ENCODE peak calls at places on chromosomes 6 and 20, in four cellular contexts. O is spleen, G is transverse colon, J is HCT116. A is an unnamed sample.

GRCh38 chr6:162708971-162709370 is 18.6 kb downstream of the PRKN start:
- DNase-seq in O (no peak), G (no peak), J (no peak), A (no peak)

GRCh38 chr6:81693212-81693611 is 59.3 kb downstream of the TENT5A start:
- DNase-seq in O (no peak), G (no peak), J (no peak), A (no peak)

GRCh38 chr6:135183532-135184440 is 2.7 kb downstream of the MYB start:
- DNase-seq in O (peak), G (peak), J (peak), A (no peak)

GRCh38 chr6:38266921-38267354 is 372.8 kb downstream of the BTBD9 start:
- DNase-seq in O (no peak), G (no peak), J (no peak), A (no peak)

GRCh38 chr6:167907837-167908681 is 81.3 kb downstream of the AFDN start:
- DNase-seq in O (no peak), G (peak), J (peak), A (no peak)

GRCh38 chr20:48586728-48587127 is 241.1 kb downstream of the PREX1 start:
- DNase-seq in O (no peak), G (peak), J (no peak), A (no peak)

GRCh38 chr6:150006961-150007464 is 18.3 kb downstream of the RAET1L start:
- DNase-seq in O (peak), G (no peak), J (no peak), A (no peak)

GRCh38 chr6:159267165-159267564 is 98.0 kb downstream of the FNDC1 start:
- DNase-seq in O (no peak), G (no peak), J (no peak), A (no peak)

GRCh38 chr20:35462351-35462750 is 7.0 kb downstream of the CEP250 start:
- DNase-seq in O (no peak), G (no peak), J (no peak), A (no peak)

GRCh38 chr20:48006036-48006833 is 221.0 kb upstream of the SULF2 start:
- DNase-seq in O (peak), G (no peak), J (no peak), A (no peak)

GRCh38 chr20:46801003-46801702 is 91.7 kb downstream of the SLC2A10 start:
- DNase-seq in O (no peak), G (no peak), J (no peak), A (no peak)

GRCh38 chr6:113306552-113307145 is 550.5 kb upstream of the MARCKS start:
- DNase-seq in O (peak), G (peak), J (peak), A (no peak)

GRCh38 chr6:40409143-40409542 is 178.0 kb downstream of the LRFN2 start:
- DNase-seq in O (no peak), G (no peak), J (no peak), A (no peak)

GRCh38 chr20:53736757-53737403 is 143.2 kb upstream of the ZNF217 start:
- DNase-seq in O (no peak), G (no peak), J (no peak), A (peak)

GRCh38 chr20:36102809-36103596 is 51.5 kb upstream of the EPB41L1 start:
- DNase-seq in O (no peak), G (peak), J (no peak), A (no peak)

GRCh38 chr6:168050861-168051586 is 28.0 kb downstream of the FRMD1 start:
- DNase-seq in O (no peak), G (no peak), J (no peak), A (no peak)

GRCh38 chr6:105901583-105901982 is 184.6 kb upstream of the PRDM1 start:
- DNase-seq in O (no peak), G (no peak), J (no peak), A (no peak)

GRCh38 chr6:83160167-83160566 is 32.9 kb downstream of the PGM3 start:
- DNase-seq in O (no peak), G (no peak), J (no peak), A (no peak)

GRCh38 chr6:48111575-48111974 is 578 bp upstream of the PTCHD4 start:
- DNase-seq in O (no peak), G (no peak), J (no peak), A (no peak)

GRCh38 chr20:32159766-32160221 is 47.7 kb downstream of the PLAGL2 start:
- DNase-seq in O (peak), G (no peak), J (no peak), A (no peak)

GRCh38 chr6:157755752-157756411 is 67.2 kb upstream of the SNX9 start:
- DNase-seq in O (no peak), G (no peak), J (no peak), A (no peak)

GRCh38 chr20:59120919-59121318 is 42.7 kb upstream of the ZNF831 start:
- DNase-seq in O (no peak), G (no peak), J (no peak), A (no peak)

GRCh38 chr6:152566040-152566875 is 70.9 kb downstream of the SYNE1 start:
- DNase-seq in O (no peak), G (no peak), J (no peak), A (no peak)

GRCh38 chr6:31659649-31660223 is 842 bp downstream of the C6orf47 start:
- DNase-seq in O (no peak), G (peak), J (no peak), A (no peak)

GRCh38 chr6:87700729-87701675 is 1.0 kb downstream of the AKIRIN2 start:
- DNase-seq in O (peak), G (peak), J (no peak), A (no peak)

GRCh38 chr20:61949714-61950630 is 115.7 kb downstream of the TAF4 start:
- DNase-seq in O (peak), G (no peak), J (no peak), A (no peak)

GRCh38 chr6:41200296-41200900 is 551 bp downstream of the TREML2 start:
- DNase-seq in O (peak), G (peak), J (no peak), A (no peak)

GRCh38 chr6:20126102-20126752 is 86.0 kb downstream of the MBOAT1 start:
- DNase-seq in O (no peak), G (no peak), J (no peak), A (no peak)

GRCh38 chr20:53857723-53858236 is 212.6 kb downstream of the BCAS1 start:
- DNase-seq in O (no peak), G (peak), J (no peak), A (no peak)

GRCh38 chr6:143804835-143805239 is 38.3 kb upstream of the LTV1 start:
- DNase-seq in O (no peak), G (no peak), J (no peak), A (no peak)

GRCh38 chr20:157154-157553 is at the start of gene DEFB127:
- DNase-seq in O (no peak), G (no peak), J (no peak), A (no peak)

GRCh38 chr20:57896017-57896416 is 186.2 kb upstream of the PMEPA1 start:
- DNase-seq in O (peak), G (no peak), J (no peak), A (no peak)

GRCh38 chr6:89843070-89843469 is 13.4 kb downstream of the CASP8AP2 start:
- DNase-seq in O (no peak), G (no peak), J (no peak), A (no peak)

GRCh38 chr20:17841751-17842191 is 126.8 kb downstream of the SNX5 start:
- DNase-seq in O (no peak), G (no peak), J (no peak), A (no peak)

GRCh38 chr6:2695464-2696095 is 55.1 kb downstream of the MYLK4 start:
- DNase-seq in O (no peak), G (no peak), J (peak), A (no peak)

GRCh38 chr6:40999498-41000070 is 39.4 kb downstream of the UNC5CL start:
- DNase-seq in O (no peak), G (peak), J (peak), A (peak)

GRCh38 chr6:144017167-144018094 is 9.4 kb upstream of the PLAGL1 start:
- DNase-seq in O (no peak), G (no peak), J (no peak), A (no peak)

GRCh38 chr6:21270501-21271290 is 322.9 kb upstream of the SOX4 start:
- DNase-seq in O (no peak), G (no peak), J (no peak), A (no peak)
- TF ChIP-seq POLR2AphosphoS5 in O (no peak), G (no peak), J (no peak), A (no peak)

DNA sequence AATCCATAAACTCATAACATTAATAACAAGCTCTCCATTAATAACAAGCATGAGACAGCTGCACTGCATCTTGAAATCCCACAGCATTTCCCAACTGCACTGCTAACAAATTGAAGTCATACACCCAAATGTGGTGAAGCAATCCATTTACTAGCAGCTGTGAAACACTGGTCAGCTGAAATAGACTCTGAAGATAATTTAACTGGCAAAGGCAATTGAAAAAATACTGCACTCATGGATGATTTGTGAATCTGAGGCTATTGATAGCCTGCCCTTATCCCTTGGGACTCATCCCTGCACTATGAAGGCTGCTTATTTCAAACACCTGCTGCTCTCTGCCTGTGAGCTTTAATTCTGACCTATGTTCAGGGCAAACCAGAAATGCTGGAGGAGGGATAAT is 49.1 kb upstream of the PLCB1 start:
- DNase-seq in O (no peak), G (no peak), J (no peak), A (no peak)
- TF ChIP-seq POLR2AphosphoS5 in O (no peak), G (peak), J (no peak), A (no peak)

DNA sequence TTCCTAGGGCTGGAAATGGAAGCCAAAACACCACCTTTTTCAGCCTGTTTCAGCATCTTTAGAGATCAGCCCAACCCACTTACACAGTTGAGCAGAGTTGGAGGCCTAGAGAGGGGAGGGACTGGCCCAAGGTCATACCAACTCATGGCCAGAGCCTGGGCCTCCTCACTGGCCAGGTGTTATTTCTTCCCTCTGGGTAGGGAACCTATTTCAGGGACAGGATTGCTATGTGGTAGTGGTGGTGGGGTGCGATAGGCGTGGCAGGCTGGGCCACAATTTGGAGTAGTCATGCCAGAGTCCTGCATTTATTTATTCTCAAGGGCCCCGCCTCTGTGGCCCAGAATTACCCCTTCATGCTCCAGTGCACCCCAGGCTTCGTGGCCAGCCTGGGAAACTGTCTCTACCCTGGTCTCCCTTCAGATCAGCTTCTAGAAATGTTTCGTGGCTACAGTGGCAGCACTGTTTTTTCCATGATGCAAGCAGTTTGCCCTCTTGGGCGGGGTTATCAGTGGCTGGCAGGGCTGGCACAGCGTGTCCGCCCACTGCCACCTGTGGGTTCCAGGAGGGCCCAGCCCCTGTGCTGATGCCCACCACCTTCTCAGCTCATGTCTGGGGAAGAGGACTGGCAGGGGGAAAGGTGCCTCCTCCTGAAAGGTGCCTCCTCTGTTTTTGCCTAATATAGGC is 6.2 kb downstream of the VEGFA start:
- DNase-seq in O (peak), G (no peak), J (no peak), A (no peak)
- TF ChIP-seq POLR2AphosphoS5 in O (no peak), G (no peak), J (peak), A (no peak)

GRCh38 chr6:139982652-139983051 is 608.2 kb upstream of the CITED2 start:
- DNase-seq in O (no peak), G (no peak), J (no peak), A (no peak)
- TF ChIP-seq POLR2AphosphoS5 in O (no peak), G (no peak), J (no peak), A (no peak)

GRCh38 chr6:132483779-132484679 is 28.9 kb downstream of the STX7 start:
- DNase-seq in O (no peak), G (peak), J (peak), A (no peak)
- TF ChIP-seq POLR2AphosphoS5 in O (no peak), G (no peak), J (no peak), A (no peak)

GRCh38 chr6:46642928-46643751 is 9.5 kb downstream of the CYP39A1 start:
- DNase-seq in O (no peak), G (no peak), J (no peak), A (no peak)

GRCh38 chr6:46648869-46649488 is 3.6 kb downstream of the CYP39A1 start:
- DNase-seq in O (no peak), G (no peak), J (peak), A (no peak)

GRCh38 chr6:46651006-46651405 is 1.6 kb downstream of the CYP39A1 start:
- DNase-seq in O (no peak), G (no peak), J (no peak), A (no peak)

DNA sequence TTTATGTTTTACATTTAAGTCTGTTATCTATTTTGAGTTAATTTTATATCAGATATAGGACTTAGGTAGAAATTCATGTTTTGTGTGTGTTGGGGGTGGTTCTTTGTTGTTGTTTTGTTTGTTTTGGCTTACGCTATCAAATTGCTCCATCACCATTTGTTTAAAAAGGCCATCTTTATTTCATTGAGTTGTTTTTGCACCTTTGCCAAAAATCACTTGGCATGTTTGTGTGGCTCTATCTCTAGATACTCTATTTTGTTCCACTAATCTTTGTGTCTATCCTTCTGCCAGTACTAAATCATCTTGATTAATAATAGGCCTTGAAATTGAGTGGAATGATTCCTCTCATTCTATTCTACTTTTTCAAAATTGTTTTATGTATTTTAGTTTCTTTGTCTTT is 7.4 kb downstream of the CYP39A1 start:
- DNase-seq in O (no peak), G (no peak), J (no peak), A (no peak)
- TF ChIP-seq POLR2AphosphoS5 in O (no peak), G (no peak), J (no peak), A (no peak)

A was measured in GM12891.